ENCODE peak calls at places on chromosomes 5 and 9, in five cellular contexts. One of them, this sample, is unnamed.

GRCh38 chr9:76704601-76705204 is 59.5 kb upstream of the PCA3 start:
- DNase-seq in left ventricle myocardium inferior: no peak
- DNase-seq in GM12865: peak
- DNase-seq in DND-41: no peak
- DNase-seq in HepG2: peak
- DNase-seq in this sample: no peak

GRCh38 chr9:134396258-134396742 is 70.0 kb downstream of the RXRA start:
- DNase-seq in HepG2: no peak
- DNase-seq in left ventricle myocardium inferior: no peak
- DNase-seq in GM12865: peak
- DNase-seq in DND-41: peak
- DNase-seq in this sample: no peak

GRCh38 chr5:67206381-67207328 is 10.1 kb upstream of the CD180 start:
- DNase-seq in GM12865: peak
- DNase-seq in DND-41: peak
- DNase-seq in left ventricle myocardium inferior: no peak
- DNase-seq in HepG2: peak
- DNase-seq in this sample: no peak

GRCh38 chr9:97874617-97875016 is 21.6 kb downstream of the FOXE1 start:
- DNase-seq in DND-41: no peak
- DNase-seq in GM12865: no peak
- DNase-seq in HepG2: no peak
- DNase-seq in left ventricle myocardium inferior: no peak
- DNase-seq in this sample: no peak

GRCh38 chr5:55418994-55419991 is 111.5 kb downstream of the MTREX start:
- DNase-seq in HepG2: peak
- DNase-seq in GM12865: no peak
- DNase-seq in DND-41: no peak
- DNase-seq in left ventricle myocardium inferior: no peak
- DNase-seq in this sample: no peak

GRCh38 chr9:7791364-7791763 is 8.2 kb downstream of the DMAC1 start:
- DNase-seq in left ventricle myocardium inferior: no peak
- DNase-seq in DND-41: no peak
- DNase-seq in HepG2: no peak
- DNase-seq in GM12865: no peak
- DNase-seq in this sample: no peak

GRCh38 chr5:94086194-94086593 is 344.8 kb upstream of the POU5F2 start:
- DNase-seq in left ventricle myocardium inferior: no peak
- DNase-seq in DND-41: no peak
- DNase-seq in GM12865: no peak
- DNase-seq in HepG2: no peak
- DNase-seq in this sample: no peak

GRCh38 chr9:124251605-124252366 is 6.0 kb upstream of the NEK6 start:
- DNase-seq in left ventricle myocardium inferior: no peak
- DNase-seq in DND-41: no peak
- DNase-seq in GM12865: no peak
- DNase-seq in HepG2: no peak
- DNase-seq in this sample: no peak

GRCh38 chr5:110865400-110866094 is 126.7 kb downstream of the SLC25A46 start:
- DNase-seq in GM12865: peak
- DNase-seq in left ventricle myocardium inferior: no peak
- DNase-seq in HepG2: peak
- DNase-seq in DND-41: peak
- DNase-seq in this sample: no peak

GRCh38 chr9:76153902-76154629 is 240.2 kb downstream of the RFK start:
- DNase-seq in HepG2: no peak
- DNase-seq in DND-41: no peak
- DNase-seq in GM12865: no peak
- DNase-seq in left ventricle myocardium inferior: no peak
- DNase-seq in this sample: no peak

GRCh38 chr5:178590141-178590923 is at the start of gene COL23A1:
- DNase-seq in GM12865: peak
- DNase-seq in DND-41: no peak
- DNase-seq in HepG2: no peak
- DNase-seq in left ventricle myocardium inferior: peak
- DNase-seq in this sample: peak

GRCh38 chr9:81394816-81395215 is 294.5 kb downstream of the TLE1 start:
- DNase-seq in GM12865: no peak
- DNase-seq in HepG2: no peak
- DNase-seq in DND-41: no peak
- DNase-seq in left ventricle myocardium inferior: no peak
- DNase-seq in this sample: no peak

GRCh38 chr9:135906291-135907005 is 898 bp downstream of the CAMSAP1 start:
- DNase-seq in GM12865: peak
- DNase-seq in HepG2: no peak
- DNase-seq in left ventricle myocardium inferior: no peak
- DNase-seq in DND-41: peak
- DNase-seq in this sample: no peak

GRCh38 chr9:84278131-84278530 is 62.4 kb downstream of the SLC28A3 start:
- DNase-seq in left ventricle myocardium inferior: no peak
- DNase-seq in DND-41: no peak
- DNase-seq in GM12865: no peak
- DNase-seq in HepG2: no peak
- DNase-seq in this sample: no peak

GRCh38 chr5:26553079-26553478 is 485.3 kb downstream of the CDH9 start:
- DNase-seq in left ventricle myocardium inferior: no peak
- DNase-seq in DND-41: no peak
- DNase-seq in GM12865: no peak
- DNase-seq in HepG2: no peak
- DNase-seq in this sample: no peak

GRCh38 chr9:8679405-8679951 is 879.9 kb upstream of the DMAC1 start:
- DNase-seq in DND-41: no peak
- DNase-seq in left ventricle myocardium inferior: no peak
- DNase-seq in HepG2: no peak
- DNase-seq in GM12865: no peak
- DNase-seq in this sample: no peak

GRCh38 chr5:178090856-178091255 is 22.5 kb upstream of the N4BP3 start:
- DNase-seq in HepG2: no peak
- DNase-seq in DND-41: no peak
- DNase-seq in GM12865: peak
- DNase-seq in left ventricle myocardium inferior: no peak
- DNase-seq in this sample: no peak

GRCh38 chr5:79235222-79235577 is 731 bp upstream of the JMY start:
- DNase-seq in GM12865: peak
- DNase-seq in DND-41: no peak
- DNase-seq in HepG2: peak
- DNase-seq in left ventricle myocardium inferior: no peak
- DNase-seq in this sample: no peak

GRCh38 chr9:22382331-22382730 is 64.3 kb upstream of the DMRTA1 start:
- DNase-seq in GM12865: no peak
- DNase-seq in left ventricle myocardium inferior: no peak
- DNase-seq in HepG2: no peak
- DNase-seq in DND-41: no peak
- DNase-seq in this sample: no peak

GRCh38 chr9:133113163-133113927 is 7.7 kb downstream of the RALGDS start:
- DNase-seq in left ventricle myocardium inferior: peak
- DNase-seq in HepG2: no peak
- DNase-seq in GM12865: no peak
- DNase-seq in DND-41: no peak
- DNase-seq in this sample: no peak

GRCh38 chr5:177327539-177328522 is 16.1 kb upstream of the MXD3 start:
- DNase-seq in HepG2: peak
- DNase-seq in DND-41: no peak
- DNase-seq in GM12865: no peak
- DNase-seq in left ventricle myocardium inferior: peak
- DNase-seq in this sample: no peak

GRCh38 chr9:86867658-86868313 is 79.5 kb downstream of the GAS1 start:
- DNase-seq in left ventricle myocardium inferior: no peak
- DNase-seq in GM12865: no peak
- DNase-seq in DND-41: peak
- DNase-seq in HepG2: no peak
- DNase-seq in this sample: no peak

GRCh38 chr5:58497956-58498942 is 7.0 kb downstream of the GAPT start:
- DNase-seq in left ventricle myocardium inferior: no peak
- DNase-seq in DND-41: no peak
- DNase-seq in GM12865: no peak
- DNase-seq in HepG2: peak
- DNase-seq in this sample: no peak

GRCh38 chr5:95631991-95632675 is 12.2 kb downstream of the GPR150 start:
- DNase-seq in left ventricle myocardium inferior: no peak
- DNase-seq in DND-41: peak
- DNase-seq in GM12865: peak
- DNase-seq in HepG2: peak
- DNase-seq in this sample: no peak

GRCh38 chr9:14500705-14501104 is 186.8 kb upstream of the NFIB start:
- DNase-seq in HepG2: no peak
- DNase-seq in left ventricle myocardium inferior: no peak
- DNase-seq in DND-41: no peak
- DNase-seq in GM12865: peak
- DNase-seq in this sample: no peak

GRCh38 chr9:76980566-76980965 is 38.9 kb upstream of the FOXB2 start:
- DNase-seq in left ventricle myocardium inferior: no peak
- DNase-seq in DND-41: no peak
- DNase-seq in HepG2: no peak
- DNase-seq in GM12865: no peak
- DNase-seq in this sample: no peak

GRCh38 chr5:167393328-167393727 is 898.1 kb upstream of the WWC1 start:
- DNase-seq in HepG2: no peak
- DNase-seq in GM12865: no peak
- DNase-seq in left ventricle myocardium inferior: no peak
- DNase-seq in DND-41: no peak
- DNase-seq in this sample: no peak

GRCh38 chr9:133844876-133845658 is 106.9 kb upstream of the SARDH start:
- DNase-seq in GM12865: no peak
- DNase-seq in HepG2: no peak
- DNase-seq in left ventricle myocardium inferior: peak
- DNase-seq in DND-41: no peak
- DNase-seq in this sample: peak

GRCh38 chr5:15774632-15775031 is 274.7 kb downstream of the FBXL7 start:
- DNase-seq in GM12865: no peak
- DNase-seq in DND-41: peak
- DNase-seq in left ventricle myocardium inferior: no peak
- DNase-seq in HepG2: no peak
- DNase-seq in this sample: no peak

GRCh38 chr5:5298841-5299543 is 123.5 kb upstream of the ICE1 start:
- DNase-seq in HepG2: no peak
- DNase-seq in DND-41: no peak
- DNase-seq in GM12865: no peak
- DNase-seq in left ventricle myocardium inferior: no peak
- DNase-seq in this sample: no peak

GRCh38 chr9:39588056-39588814 is 232.8 kb downstream of the SPATA31A1 start:
- DNase-seq in DND-41: no peak
- DNase-seq in HepG2: no peak
- DNase-seq in left ventricle myocardium inferior: no peak
- DNase-seq in GM12865: no peak
- DNase-seq in this sample: no peak

GRCh38 chr9:127444921-127445850 is 6.0 kb downstream of the RPL12 start:
- DNase-seq in DND-41: no peak
- DNase-seq in GM12865: peak
- DNase-seq in HepG2: no peak
- DNase-seq in left ventricle myocardium inferior: no peak
- DNase-seq in this sample: no peak

GRCh38 chr5:82785941-82786340 is 291.3 kb downstream of the TMEM167A start:
- DNase-seq in DND-41: no peak
- DNase-seq in left ventricle myocardium inferior: no peak
- DNase-seq in HepG2: peak
- DNase-seq in GM12865: no peak
- DNase-seq in this sample: no peak

GRCh38 chr9:114238471-114238870 is 83.1 kb downstream of the COL27A1 start:
- DNase-seq in HepG2: no peak
- DNase-seq in GM12865: no peak
- DNase-seq in DND-41: no peak
- DNase-seq in left ventricle myocardium inferior: peak
- DNase-seq in this sample: no peak
- H3K4me3 ChIP-seq in HepG2: no peak
- H3K4me3 ChIP-seq in GM12865: no peak
- H3K4me3 ChIP-seq in DND-41: no peak
- H3K4me3 ChIP-seq in left ventricle myocardium inferior: peak
- H3K4me3 ChIP-seq in this sample: no peak

DNA sequence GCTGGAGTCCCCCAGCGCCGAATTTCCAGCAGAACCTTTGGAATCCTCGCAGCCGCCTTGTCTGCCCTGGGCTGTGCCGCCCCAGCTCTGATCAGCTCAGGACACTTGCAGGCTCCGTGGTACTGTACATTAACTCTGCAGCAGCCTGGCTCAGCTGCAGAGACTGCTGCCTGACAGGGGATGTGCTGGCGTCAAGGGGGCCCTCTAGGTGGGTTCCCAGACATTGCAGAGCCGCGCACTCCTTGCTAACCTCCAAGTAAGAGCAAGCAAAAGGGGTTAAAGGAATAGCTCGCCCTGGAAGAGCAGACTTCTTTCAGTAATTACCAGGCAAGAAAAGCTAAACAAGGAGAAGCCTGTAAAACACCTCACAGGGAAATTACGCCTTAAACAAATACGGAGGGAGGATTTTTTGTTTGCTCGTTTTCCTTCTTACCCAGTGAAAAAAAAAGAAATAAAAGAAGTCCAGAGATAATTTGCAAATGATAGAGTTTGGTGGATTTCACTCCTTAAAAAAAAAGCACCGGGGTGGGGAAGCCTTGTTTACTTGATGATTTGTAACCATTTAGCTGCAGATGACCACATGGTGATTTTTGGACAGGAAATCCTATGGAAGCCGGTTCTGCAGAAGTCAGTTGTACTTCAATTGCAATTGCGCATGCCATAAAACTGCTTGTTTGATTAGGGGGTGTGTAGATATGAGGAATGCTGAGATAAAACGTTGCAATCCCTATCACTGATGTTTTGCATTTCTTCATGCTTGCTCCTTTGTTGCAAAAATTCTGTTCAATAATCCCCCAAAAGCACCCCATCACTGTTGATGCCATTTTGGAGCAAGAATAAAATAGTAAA is 305.8 kb downstream of the PDE4D start:
- DNase-seq in left ventricle myocardium inferior: peak
- DNase-seq in HepG2: no peak
- DNase-seq in DND-41: peak
- DNase-seq in GM12865: no peak
- DNase-seq in this sample: peak
- H3K4me3 ChIP-seq in left ventricle myocardium inferior: peak
- H3K4me3 ChIP-seq in HepG2: no peak
- H3K4me3 ChIP-seq in DND-41: no peak
- H3K4me3 ChIP-seq in GM12865: no peak
- H3K4me3 ChIP-seq in this sample: peak

GRCh38 chr9:107361816-107362215 is 78.7 kb downstream of the RAD23B start:
- DNase-seq in DND-41: no peak
- DNase-seq in GM12865: no peak
- DNase-seq in HepG2: no peak
- DNase-seq in left ventricle myocardium inferior: no peak
- DNase-seq in this sample: no peak

GRCh38 chr9:107360098-107360497 is 77.0 kb downstream of the RAD23B start:
- DNase-seq in GM12865: no peak
- DNase-seq in DND-41: no peak
- DNase-seq in left ventricle myocardium inferior: no peak
- DNase-seq in HepG2: no peak
- DNase-seq in this sample: no peak

GRCh38 chr9:107367727-107368502 is 84.8 kb downstream of the RAD23B start:
- DNase-seq in HepG2: peak
- DNase-seq in left ventricle myocardium inferior: no peak
- DNase-seq in GM12865: peak
- DNase-seq in DND-41: no peak
- DNase-seq in this sample: no peak

GRCh38 chr9:107358867-107359440 is 75.9 kb downstream of the RAD23B start:
- DNase-seq in DND-41: no peak
- DNase-seq in HepG2: no peak
- DNase-seq in left ventricle myocardium inferior: no peak
- DNase-seq in GM12865: no peak
- DNase-seq in this sample: no peak

GRCh38 chr9:107363511-107364182 is 80.6 kb downstream of the RAD23B start:
- DNase-seq in left ventricle myocardium inferior: peak
- DNase-seq in GM12865: no peak
- DNase-seq in HepG2: no peak
- DNase-seq in DND-41: no peak
- DNase-seq in this sample: peak
- H3K4me3 ChIP-seq in left ventricle myocardium inferior: no peak
- H3K4me3 ChIP-seq in GM12865: no peak
- H3K4me3 ChIP-seq in HepG2: no peak
- H3K4me3 ChIP-seq in DND-41: no peak
- H3K4me3 ChIP-seq in this sample: no peak

GRCh38 chr9:5509573-5509972 is 758 bp upstream of the PDCD1LG2 start:
- DNase-seq in HepG2: no peak
- DNase-seq in DND-41: no peak
- DNase-seq in GM12865: no peak
- DNase-seq in left ventricle myocardium inferior: no peak
- DNase-seq in this sample: no peak
- H3K4me3 ChIP-seq in HepG2: no peak
- H3K4me3 ChIP-seq in DND-41: no peak
- H3K4me3 ChIP-seq in GM12865: no peak
- H3K4me3 ChIP-seq in left ventricle myocardium inferior: peak
- H3K4me3 ChIP-seq in this sample: no peak